ENCODE peak calls at places on chromosome 15, in five cellular contexts. J is Panc1, R is colonic mucosa, V is heart left ventricle, C is A549. M is an unnamed sample.
A peak's percentile ranks its signal among the peaks of the same experiment; 100 is the strongest.

GRCh38 chr15:65819563-65819960 is 27.5 kb upstream of the DENND4A start:
- DNase-seq in J (no peak), R (no peak), V (no peak), C (no peak), M (no peak)

GRCh38 chr15:72136170-72137051 is 18.2 kb downstream of the SENP8 start:
- DNase-seq in J (no peak), R (no peak), V (no peak), C (no peak), M (no peak)

GRCh38 chr15:88658972-88659931 is 20.4 kb downstream of the ISG20 start:
- DNase-seq in J (no peak), R (no peak), V (no peak), C (no peak), M (no peak)

GRCh38 chr15:36284911-36285310 is 294.5 kb upstream of the CDIN1 start:
- DNase-seq in J (no peak), R (no peak), V (no peak), C (no peak), M (no peak)

GRCh38 chr15:80087104-80087503 is 27.6 kb downstream of the ZFAND6 start:
- DNase-seq in J (no peak), R (no peak), V (no peak), C (no peak), M (no peak)

GRCh38 chr15:60002528-60003218 is 1.4 kb upstream of the FOXB1 start:
- DNase-seq in J (no peak), R (no peak), V (no peak), C (no peak), M (no peak)

GRCh38 chr15:32884136-32884535 is 166.3 kb downstream of the GREM1 start:
- DNase-seq in J (no peak), R (no peak), V (no peak), C (no peak), M (no peak)

GRCh38 chr15:49255966-49256759 is 86.1 kb downstream of the GALK2 start:
- DNase-seq in J (no peak), R (no peak), V (no peak), C (no peak), M (no peak)

GRCh38 chr15:25437751-25438600 is 848 bp downstream of the UBE3A start:
- DNase-seq in J (no peak), R (peak; percentile 56), V (peak; percentile 79), C (peak; percentile 42), M (peak; percentile 38)

GRCh38 chr15:81752149-81752942 is 293.5 kb downstream of the MEX3B start:
- DNase-seq in J (no peak), R (peak; percentile 27), V (no peak), C (no peak), M (no peak)

GRCh38 chr15:39255760-39256159 is 325.1 kb upstream of the THBS1 start:
- DNase-seq in J (no peak), R (no peak), V (no peak), C (no peak), M (no peak)

GRCh38 chr15:87498545-87498944 is 758.0 kb downstream of the NTRK3 start:
- DNase-seq in J (no peak), R (no peak), V (no peak), C (no peak), M (no peak)

GRCh38 chr15:63312286-63312685 is 34.9 kb downstream of the APH1B start:
- DNase-seq in J (no peak), R (no peak), V (no peak), C (no peak), M (no peak)

GRCh38 chr15:63945005-63945788 is 101.1 kb downstream of the DAPK2 start:
- DNase-seq in J (peak; percentile 27), R (peak; percentile 87), V (peak; percentile 79), C (peak; percentile 64), M (peak; percentile 42)

GRCh38 chr15:68061578-68061977 is 7.5 kb downstream of the PIAS1 start:
- DNase-seq in J (no peak), R (no peak), V (no peak), C (no peak), M (no peak)
- H3K4me1 ChIP-seq in J (peaks cover 31% of the 10 kb centered on the region), R (no peaks in the 10 kb centered on the region), V (peaks cover 6% of the 10 kb centered on the region), C (peaks cover 23% of the 10 kb centered on the region), M (peaks cover 4% of the 10 kb centered on the region)

DNA sequence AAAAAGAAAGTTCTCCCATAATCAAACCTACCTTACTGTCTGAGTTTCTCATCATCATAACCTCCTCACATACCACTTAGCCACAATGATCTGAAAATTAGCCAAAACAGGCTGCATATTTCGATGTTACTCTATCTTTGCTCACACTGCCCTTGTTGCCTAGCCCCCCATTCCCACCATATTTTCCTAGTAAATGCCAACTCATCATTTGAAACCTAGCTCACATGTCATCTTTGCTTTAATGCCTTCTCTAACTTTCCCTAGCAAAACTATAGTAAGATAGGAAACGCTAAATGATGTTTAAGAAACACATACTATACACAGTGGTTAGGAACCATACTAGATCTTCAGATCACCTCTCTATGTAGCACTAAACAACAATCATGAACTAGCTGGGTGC is 64.9 kb downstream of the INO80 start:
- DNase-seq in J (no peak), R (no peak), V (no peak), C (no peak), M (no peak)
- H3K27ac ChIP-seq in J (no peak overlapping the region), R (no peak overlapping the region), V (no peak overlapping the region), C (no peak overlapping the region), M (no peak overlapping the region)

GRCh38 chr15:68208641-68209240 is 3.6 kb upstream of the CALML4 start:
- DNase-seq in J (no peak), R (no peak), V (no peak), C (no peak), M (no peak)
- H3K4me1 ChIP-seq in J (peaks cover 11% of the 10 kb centered on the region), R (peaks cover 12% of the 10 kb centered on the region), V (peaks cover 5% of the 10 kb centered on the region), C (peaks cover 4% of the 10 kb centered on the region), M (peaks cover 11% of the 10 kb centered on the region)

GRCh38 chr15:47870956-47871625 is 153.8 kb downstream of the SEMA6D start:
- DNase-seq in J (no peak), R (no peak), V (no peak), C (no peak), M (no peak)

GRCh38 chr15:47872208-47872607 is 154.9 kb downstream of the SEMA6D start:
- DNase-seq in J (no peak), R (no peak), V (no peak), C (no peak), M (no peak)

GRCh38 chr15:47870300-47870955 is 153.1 kb downstream of the SEMA6D start:
- DNase-seq in J (no peak), R (no peak), V (no peak), C (no peak), M (no peak)

GRCh38 chr15:47876986-47877385 is 159.7 kb downstream of the SEMA6D start:
- DNase-seq in J (no peak), R (no peak), V (no peak), C (no peak), M (no peak)

GRCh38 chr15:47872869-47873301 is 155.6 kb downstream of the SEMA6D start:
- DNase-seq in J (no peak), R (no peak), V (no peak), C (no peak), M (no peak)
- H3K27ac ChIP-seq in J (no peak overlapping the region), R (no peak overlapping the region), V (no peak overlapping the region), C (no peak overlapping the region), M (no peak overlapping the region)

GRCh38 chr15:57044072-57044702 is 125.7 kb downstream of the TCF12 start:
- DNase-seq in J (no peak), R (no peak), V (no peak), C (no peak), M (no peak)

GRCh38 chr15:57044961-57045360 is 126.5 kb downstream of the TCF12 start:
- DNase-seq in J (no peak), R (no peak), V (no peak), C (no peak), M (no peak)

GRCh38 chr15:57038040-57038439 is 119.6 kb downstream of the TCF12 start:
- DNase-seq in J (no peak), R (no peak), V (no peak), C (no peak), M (no peak)

GRCh38 chr15:57038496-57038895 is 120.1 kb downstream of the TCF12 start:
- DNase-seq in J (no peak), R (no peak), V (no peak), C (no peak), M (no peak)

DNA sequence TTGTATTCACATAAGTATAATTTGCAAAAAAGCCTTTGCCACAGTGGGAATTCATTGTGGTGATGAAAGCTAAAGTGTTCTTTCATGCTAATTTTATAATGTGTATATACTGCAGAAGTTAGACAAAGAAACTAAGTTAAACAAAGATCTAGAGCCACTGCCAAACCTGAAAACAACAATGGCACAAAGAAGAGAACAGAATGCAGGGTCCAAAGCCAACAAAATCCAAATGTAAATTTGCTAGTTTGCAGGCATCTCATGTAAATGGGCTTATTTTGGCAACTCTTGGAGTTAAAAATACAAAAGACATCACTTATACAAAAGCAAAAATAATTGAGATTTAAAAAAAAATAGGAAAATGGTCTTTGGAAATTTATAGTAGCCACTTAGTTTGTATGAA is 123.0 kb downstream of the TCF12 start:
- DNase-seq in J (no peak), R (no peak), V (no peak), C (no peak), M (no peak)
- H3K4me1 ChIP-seq in J (peaks cover 6% of the 10 kb centered on the region), R (no peaks in the 10 kb centered on the region), V (peaks cover 7% of the 10 kb centered on the region), C (no peaks in the 10 kb centered on the region), M (no peaks in the 10 kb centered on the region)

DNA sequence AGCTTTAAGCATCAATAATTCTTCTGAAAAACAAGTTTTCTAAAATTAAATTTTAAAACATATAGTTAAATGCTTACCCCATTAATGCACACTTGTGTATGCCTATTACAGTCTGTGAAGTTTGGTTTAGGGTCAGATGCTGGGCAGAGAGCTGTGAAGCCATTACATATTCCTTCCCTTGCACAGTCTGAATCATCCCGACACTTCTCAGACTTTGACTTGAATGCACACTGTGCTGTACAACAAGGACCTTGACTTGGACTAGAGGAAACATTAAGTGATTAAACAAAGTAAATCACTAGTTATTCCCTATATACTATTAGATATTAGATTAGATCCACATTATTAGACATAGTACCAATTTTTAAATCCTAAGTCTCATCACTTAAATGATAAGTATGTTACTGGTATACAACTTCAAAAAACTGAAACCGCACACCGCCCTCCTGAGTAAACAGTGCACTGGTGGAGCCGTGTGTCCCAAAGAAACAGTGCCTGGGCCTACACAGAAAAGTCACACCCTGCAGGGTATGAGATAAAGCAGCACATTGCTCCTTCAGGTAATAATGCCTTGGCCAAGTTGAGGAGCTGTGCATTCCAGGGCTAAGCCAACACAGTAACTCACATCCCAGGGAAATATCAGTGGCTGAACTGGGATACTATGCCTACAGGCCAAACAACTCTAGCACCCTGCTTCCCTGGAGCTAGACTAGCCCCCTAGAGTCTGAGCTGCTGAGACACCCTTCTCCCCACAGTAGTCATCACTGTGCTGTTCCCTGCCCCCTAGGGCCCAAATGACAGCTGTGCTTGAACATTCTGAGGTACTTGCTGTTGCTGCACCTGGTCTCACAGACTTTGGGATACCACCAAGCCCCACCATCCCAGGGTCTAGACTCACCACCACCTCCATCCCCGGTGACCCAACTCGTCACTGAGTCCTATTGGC is 137.5 kb downstream of the ADAM10 start:
- DNase-seq in J (no peak), R (peak; percentile 70), V (no peak), C (no peak), M (no peak)
- H3K27ac ChIP-seq in J (no peak overlapping the region), R (no peak overlapping the region), V (no peak overlapping the region), C (peak overlapping the region; percentile 57), M (no peak overlapping the region)

GRCh38 chr15:74870496-74871213 is 2.5 kb downstream of the SCAMP2 start:
- DNase-seq in J (no peak), R (no peak), V (no peak), C (no peak), M (no peak)
- H3K4me1 ChIP-seq in J (peaks cover 19% of the 10 kb centered on the region), R (peaks cover 43% of the 10 kb centered on the region), V (peaks cover 53% of the 10 kb centered on the region), C (peaks cover 45% of the 10 kb centered on the region), M (peaks cover 54% of the 10 kb centered on the region)

GRCh38 chr15:47806008-47806407 is 88.7 kb downstream of the SEMA6D start:
- DNase-seq in J (no peak), R (no peak), V (no peak), C (no peak), M (no peak)
- H3K27ac ChIP-seq in J (no peak overlapping the region), R (no peak overlapping the region), V (no peak overlapping the region), C (no peak overlapping the region), M (no peak overlapping the region)

M was measured in effector memory CD4-positive, alpha-beta T cell.